ENCODE peak calls at places on chromosomes 13 and 19, in four cellular contexts. F is CD4-positive, CD25-positive, alpha-beta regulatory T cell; Y is astrocyte of the cerebellum; G is activated CD4-positive, alpha-beta T cell treated with anti-CD3 and anti-CD28 coated beads, Interleukin-2, amount 50 U/mL, for 24 hours. V is an unnamed sample.

GRCh38 chr19:58166268-58166667 is 15.7 kb upstream of the ZNF329 start:
- DNase-seq in F (no peak), Y (no peak), G (no peak), V (no peak)

GRCh38 chr13:73945871-73946270 is 188.3 kb downstream of the KLF12 start:
- DNase-seq in F (no peak), Y (no peak), G (no peak), V (no peak)

GRCh38 chr19:3366761-3367571 is 583 bp downstream of the NFIC start:
- DNase-seq in F (no peak), Y (no peak), G (no peak), V (no peak)

GRCh38 chr19:37519890-37520289 is 13.2 kb downstream of the ZNF793 start:
- DNase-seq in F (no peak), Y (no peak), G (no peak), V (no peak)

GRCh38 chr13:58879114-58879513 is 1247.6 kb downstream of the PCDH17 start:
- DNase-seq in F (no peak), Y (no peak), G (no peak), V (no peak)

GRCh38 chr19:4991538-4991937 is 22.6 kb downstream of the KDM4B start:
- DNase-seq in F (no peak), Y (no peak), G (no peak), V (no peak)

GRCh38 chr19:2755448-2755705 is 15.6 kb upstream of the SLC39A3 start:
- DNase-seq in F (no peak), Y (no peak), G (no peak), V (no peak)

GRCh38 chr13:77318741-77319140 is 8.2 kb downstream of the MYCBP2 start:
- DNase-seq in F (no peak), Y (no peak), G (no peak), V (no peak)

GRCh38 chr19:47020992-47021496 is 1.4 kb downstream of the NPAS1 start:
- DNase-seq in F (no peak), Y (no peak), G (no peak), V (no peak)

GRCh38 chr19:29311391-29311790 is 98.4 kb upstream of the UQCRFS1 start:
- DNase-seq in F (no peak), Y (no peak), G (no peak), V (no peak)

GRCh38 chr19:15831626-15832025 is 16.2 kb upstream of the OR10H1 start:
- DNase-seq in F (no peak), Y (no peak), G (no peak), V (no peak)

GRCh38 chr13:38321654-38322053 is 28.0 kb upstream of the UFM1 start:
- DNase-seq in F (no peak), Y (no peak), G (no peak), V (no peak)

GRCh38 chr13:27482996-27483395 is 32.6 kb upstream of the MTIF3 start:
- DNase-seq in F (no peak), Y (no peak), G (no peak), V (no peak)

GRCh38 chr13:25001807-25002206 is 94.1 kb upstream of the PABPC3 start:
- DNase-seq in F (no peak), Y (no peak), G (no peak), V (no peak)

GRCh38 chr13:48977973-48978372 is 2.3 kb downstream of the FNDC3A start:
- DNase-seq in F (no peak), Y (no peak), G (no peak), V (no peak)

GRCh38 chr13:33764716-33765115 is 53.2 kb upstream of the RFC3 start:
- DNase-seq in F (no peak), Y (no peak), G (no peak), V (no peak)

GRCh38 chr19:4352701-4353121 is 9.3 kb downstream of the MPND start:
- DNase-seq in F (peak), Y (peak), G (peak), V (peak)

GRCh38 chr13:72875233-72875632 is 93.3 kb downstream of the PIBF1 start:
- DNase-seq in F (no peak), Y (no peak), G (no peak), V (no peak)

GRCh38 chr19:2246801-2247361 is 2.2 kb upstream of the AMH start:
- DNase-seq in F (no peak), Y (no peak), G (no peak), V (no peak)

GRCh38 chr19:2661615-2662014 is 40.9 kb downstream of the GNG7 start:
- DNase-seq in F (no peak), Y (no peak), G (no peak), V (no peak)

GRCh38 chr19:31586282-31586681 is 237.0 kb upstream of the TSHZ3 start:
- DNase-seq in F (no peak), Y (no peak), G (no peak), V (no peak)

GRCh38 chr13:30034448-30034795 is 184.0 kb upstream of the UBL3 start:
- DNase-seq in F (no peak), Y (no peak), G (no peak), V (no peak)

GRCh38 chr13:84139561-84140158 is 257.4 kb upstream of the SLITRK1 start:
- DNase-seq in F (no peak), Y (no peak), G (no peak), V (no peak)

GRCh38 chr19:46390866-46391265 is 22.5 kb downstream of the CCDC8 start:
- DNase-seq in F (no peak), Y (no peak), G (no peak), V (no peak)

GRCh38 chr13:81133066-81133465 is 792.1 kb upstream of the SPRY2 start:
- DNase-seq in F (no peak), Y (peak), G (no peak), V (no peak)

GRCh38 chr13:51469790-51470189 is 17.0 kb upstream of the INTS6 start:
- DNase-seq in F (no peak), Y (no peak), G (no peak), V (no peak)

GRCh38 chr19:38253788-38254187 is 2.4 kb downstream of the PPP1R14A start:
- DNase-seq in F (no peak), Y (no peak), G (no peak), V (no peak)

GRCh38 chr19:48969276-48970138 is 4.4 kb downstream of the FTL start:
- DNase-seq in F (no peak), Y (no peak), G (no peak), V (no peak)

GRCh38 chr13:98265669-98266551 is 88.8 kb upstream of the RNF113B start:
- DNase-seq in F (no peak), Y (peak), G (no peak), V (no peak)

GRCh38 chr19:33941133-33941532 is 144.5 kb downstream of the KCTD15 start:
- DNase-seq in F (no peak), Y (no peak), G (no peak), V (no peak)

GRCh38 chr13:28056970-28057712 is 43.2 kb downstream of the FLT3 start:
- DNase-seq in F (no peak), Y (no peak), G (no peak), V (no peak)

GRCh38 chr19:54325194-54325621 is 12.2 kb upstream of the LILRA5 start:
- DNase-seq in F (peak), Y (no peak), G (peak), V (no peak)

V was measured in activated naive CD4-positive, alpha-beta T cell.